ENCODE peak calls at places on chromosomes 4 and X, in six cellular contexts. M is suprapubic skin, J is stomach, G is sigmoid colon, I is H1, N is breast epithelium. E is an unnamed sample.

GRCh38 chrX:133005038-133005437 is 46.6 kb upstream of the HS6ST2 start:
- DNase-seq in M (no peak), J (no peak), G (no peak), I (no peak), N (no peak), E (no peak)

GRCh38 chrX:21374994-21375794 is 976 bp downstream of the CNKSR2 start:
- DNase-seq in M (no peak), J (no peak), G (no peak), I (no peak), N (no peak), E (no peak)

GRCh38 chr4:174284181-174284886 is 623 bp downstream of the CEP44 start:
- DNase-seq in M (no peak), J (no peak), G (no peak), I (no peak), N (no peak), E (no peak)

GRCh38 chr4:155785828-155786227 is 27.0 kb downstream of the GUCY1B1 start:
- DNase-seq in M (no peak), J (no peak), G (no peak), I (no peak), N (no peak), E (no peak)

GRCh38 chr4:116101321-116101720 is 984.1 kb downstream of the TRAM1L1 start:
- DNase-seq in M (no peak), J (no peak), G (no peak), I (no peak), N (no peak), E (no peak)

GRCh38 chr4:39732728-39733127 is 34.8 kb downstream of the UBE2K start:
- DNase-seq in M (no peak), J (no peak), G (no peak), I (no peak), N (no peak), E (no peak)

GRCh38 chrX:22194207-22194606 is 78.5 kb upstream of the CBLL2 start:
- DNase-seq in M (no peak), J (no peak), G (no peak), I (no peak), N (no peak), E (no peak)

GRCh38 chr4:25818293-25819240 is 44.2 kb downstream of the SEL1L3 start:
- DNase-seq in M (no peak), J (no peak), G (no peak), I (no peak), N (no peak), E (no peak)

GRCh38 chr4:185796176-185796575 is 15.8 kb downstream of the SORBS2 start:
- DNase-seq in M (no peak), J (no peak), G (no peak), I (no peak), N (no peak), E (no peak)

GRCh38 chr4:160352637-160353036 is 1249.8 kb downstream of the RAPGEF2 start:
- DNase-seq in M (no peak), J (no peak), G (no peak), I (no peak), N (no peak), E (no peak)

GRCh38 chrX:11532291-11533075 is 133.2 kb downstream of the ARHGAP6 start:
- DNase-seq in M (no peak), J (no peak), G (no peak), I (no peak), N (no peak), E (no peak)

GRCh38 chr4:54924891-54925290 is 200.5 kb downstream of the KDR start:
- DNase-seq in M (no peak), J (no peak), G (no peak), I (no peak), N (no peak), E (no peak)

GRCh38 chr4:183503497-183504063 is 1.3 kb upstream of the ING2 start:
- DNase-seq in M (peak; percentile 75), J (no peak), G (no peak), I (no peak), N (no peak), E (no peak)

GRCh38 chrX:67723580-67724351 is 179.9 kb downstream of the AR start:
- DNase-seq in M (no peak), J (no peak), G (no peak), I (no peak), N (no peak), E (no peak)

GRCh38 chr4:106421441-106422296 is 53.1 kb upstream of the GIMD1 start:
- DNase-seq in M (no peak), J (no peak), G (no peak), I (no peak), N (no peak), E (no peak)

GRCh38 chr4:165765053-165765452 is 108.0 kb upstream of the TLL1 start:
- DNase-seq in M (no peak), J (no peak), G (no peak), I (no peak), N (no peak), E (no peak)

GRCh38 chrX:3326721-3327120 is 19.7 kb downstream of the MXRA5 start:
- DNase-seq in M (no peak), J (no peak), G (no peak), I (no peak), N (no peak), E (no peak)

GRCh38 chrX:117743469-117744251 is 372.9 kb downstream of the KLHL13 start:
- DNase-seq in M (no peak), J (no peak), G (no peak), I (no peak), N (no peak), E (peak; percentile 3)

GRCh38 chr4:128513664-128514484 is 226.3 kb upstream of the PGRMC2 start:
- DNase-seq in M (no peak), J (no peak), G (no peak), I (no peak), N (no peak), E (no peak)

GRCh38 chr4:128512767-128513322 is 225.2 kb upstream of the PGRMC2 start:
- DNase-seq in M (no peak), J (no peak), G (no peak), I (no peak), N (no peak), E (peak; percentile 12)

GRCh38 chr4:128510850-128511249 is 223.2 kb upstream of the PGRMC2 start:
- DNase-seq in M (no peak), J (no peak), G (no peak), I (no peak), N (no peak), E (no peak)

GRCh38 chr4:128516568-128516967 is 229.0 kb upstream of the PGRMC2 start:
- DNase-seq in M (no peak), J (no peak), G (no peak), I (no peak), N (no peak), E (no peak)

GRCh38 chr4:128512161-128512560 is 224.5 kb upstream of the PGRMC2 start:
- DNase-seq in M (no peak), J (no peak), G (no peak), I (no peak), N (no peak), E (no peak)
- TF ChIP-seq POLR2AphosphoS5 in M (no peak), J (no peak), G (no peak), I (no peak), N (no peak), E (no peak)

DNA sequence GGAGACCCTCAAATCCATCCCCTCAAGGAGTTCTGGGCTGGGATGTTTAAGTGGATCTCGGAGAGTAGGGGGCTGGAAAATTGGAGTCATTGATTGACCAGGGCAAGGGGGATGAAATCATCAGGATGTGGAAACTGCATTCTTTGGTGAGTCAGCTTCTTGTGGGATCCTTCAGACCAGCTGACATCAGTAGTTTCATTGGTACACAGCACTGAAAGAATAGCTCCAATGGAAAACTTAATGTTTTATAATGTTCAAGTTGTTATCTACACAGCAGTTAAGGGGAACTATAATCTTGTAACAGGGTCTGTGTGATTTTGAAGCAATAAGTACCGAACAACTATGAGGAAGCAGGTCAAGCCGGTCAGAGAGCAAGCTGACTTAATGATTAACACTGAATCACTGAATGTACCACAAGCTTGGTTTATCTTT is 506.1 kb downstream of the RPA4 start:
- DNase-seq in M (no peak), J (no peak), G (no peak), I (no peak), N (no peak), E (no peak)
- TF ChIP-seq CTCF in M (no peak), J (no peak), G (no peak), I (no peak), N (no peak), E (no peak)

DNA sequence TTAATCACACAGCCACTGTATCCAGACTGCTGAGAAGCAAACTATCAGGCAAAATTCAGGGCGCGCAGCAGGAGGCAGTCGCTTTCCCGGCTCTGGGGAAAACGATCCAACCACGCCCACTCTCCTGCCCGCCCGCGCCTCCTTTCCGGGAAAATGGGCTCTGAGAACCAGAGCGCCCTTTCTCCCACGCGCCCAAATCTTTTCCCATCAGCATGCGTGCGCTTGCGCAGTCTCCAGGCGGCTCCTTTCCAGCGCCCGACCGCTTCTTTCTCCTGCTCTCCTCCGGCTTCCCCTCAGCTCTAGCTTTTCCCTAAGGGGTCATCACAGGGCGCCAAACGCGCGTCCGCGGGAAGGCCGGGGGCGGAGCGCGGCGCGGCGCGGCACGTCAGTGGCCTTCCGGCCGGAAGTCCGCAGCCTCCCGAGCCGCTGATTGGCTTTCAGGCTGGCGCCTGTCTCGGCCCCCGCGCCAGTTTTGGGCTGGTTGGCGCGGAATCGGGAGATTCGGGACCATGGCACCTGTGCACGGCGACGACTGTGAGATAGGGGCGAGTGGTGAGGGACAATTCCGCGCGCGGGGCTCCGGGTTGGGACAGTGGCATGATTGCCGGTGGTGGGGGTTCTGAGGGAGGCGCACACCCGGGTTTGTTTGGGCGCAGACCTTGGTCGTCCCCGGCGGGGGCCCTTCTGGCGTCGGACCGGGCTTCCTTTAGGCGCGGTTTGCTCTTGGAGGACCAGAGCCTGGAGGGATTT is at the start of gene POLA1:
- DNase-seq in M (peak; percentile 94), J (peak; percentile 91), G (peak; percentile 96), I (peak; percentile 85), N (peak; percentile 86), E (peak; percentile 93)
- TF ChIP-seq POLR2AphosphoS5 in M (no peak), J (peak; percentile 57), G (no peak), I (peak; percentile 75), N (peak; percentile 55), E (peak; percentile 52)

GRCh38 chrX:32016195-32016594 is 944.4 kb upstream of the FTHL17 start:
- DNase-seq in M (no peak), J (no peak), G (no peak), I (no peak), N (no peak), E (no peak)
- TF ChIP-seq CTCF in M (no peak), J (no peak), G (no peak), I (no peak), N (no peak), E (no peak)

GRCh38 chr4:91207535-91207934 is 1080.3 kb downstream of the CCSER1 start:
- DNase-seq in M (no peak), J (no peak), G (no peak), I (no peak), N (no peak), E (no peak)
- TF ChIP-seq POLR2AphosphoS5 in M (no peak), J (no peak), G (no peak), I (no peak), N (no peak), E (no peak)

GRCh38 chr4:108783666-108784463 is 21.0 kb upstream of the ETNPPL start:
- DNase-seq in M (no peak), J (no peak), G (no peak), I (no peak), N (no peak), E (no peak)
- TF ChIP-seq CTCF in M (no peak), J (no peak), G (no peak), I (no peak), N (no peak), E (no peak)

E was measured in HL-60.